ENCODE peak calls at places on chromosome 5, in seven cellular contexts. N, R, A, Z, P, U and J are unnamed samples.

GRCh38 chr5:112641515-112642110 is 96.1 kb upstream of the APC start:
- DNase-seq in N (no peak), R (no peak), A (no peak), Z (no peak), P (no peak), U (no peak), J (no peak)

GRCh38 chr5:39674209-39675082 is 249.7 kb upstream of the DAB2 start:
- DNase-seq in N (no peak), R (no peak), A (no peak), Z (no peak), P (no peak), U (no peak), J (no peak)

GRCh38 chr5:158976035-158976434 is 123.7 kb downstream of the EBF1 start:
- DNase-seq in N (no peak), R (no peak), A (no peak), Z (peak), P (peak), U (no peak), J (no peak)

GRCh38 chr5:52777186-52777585 is 10.5 kb upstream of the ITGA1 start:
- DNase-seq in N (no peak), R (no peak), A (no peak), Z (no peak), P (no peak), U (no peak), J (no peak)

GRCh38 chr5:119275146-119275872 is 80.5 kb upstream of the TNFAIP8 start:
- DNase-seq in N (no peak), R (no peak), A (no peak), Z (peak), P (peak), U (no peak), J (no peak)

GRCh38 chr5:1832511-1833250 is 31.5 kb downstream of the NDUFS6 start:
- DNase-seq in N (no peak), R (no peak), A (no peak), Z (no peak), P (no peak), U (no peak), J (no peak)

GRCh38 chr5:141382469-141383294 is at the start of gene PCDHGA7:
- DNase-seq in N (no peak), R (no peak), A (no peak), Z (no peak), P (peak), U (no peak), J (no peak)

GRCh38 chr5:23405316-23406068 is 101.9 kb upstream of the PRDM9 start:
- DNase-seq in N (no peak), R (no peak), A (no peak), Z (no peak), P (no peak), U (no peak), J (no peak)

GRCh38 chr5:150081541-150082283 is 4.6 kb downstream of the CSF1R start:
- DNase-seq in N (no peak), R (no peak), A (peak), Z (no peak), P (no peak), U (peak), J (no peak)

GRCh38 chr5:54942064-54942778 is 43.2 kb downstream of the ESM1 start:
- DNase-seq in N (no peak), R (no peak), A (no peak), Z (no peak), P (no peak), U (no peak), J (no peak)

GRCh38 chr5:139075066-139076050 is 122.8 kb downstream of the SIL1 start:
- DNase-seq in N (no peak), R (no peak), A (no peak), Z (no peak), P (no peak), U (no peak), J (no peak)

GRCh38 chr5:172646716-172647285 is 5.7 kb downstream of the NEURL1B start:
- DNase-seq in N (no peak), R (no peak), A (peak), Z (no peak), P (no peak), U (peak), J (no peak)

GRCh38 chr5:33494476-33494875 is 53.7 kb downstream of the TARS1 start:
- DNase-seq in N (no peak), R (no peak), A (no peak), Z (no peak), P (no peak), U (no peak), J (no peak)

GRCh38 chr5:147510885-147511284 is 1.0 kb upstream of the DPYSL3 start:
- DNase-seq in N (no peak), R (no peak), A (no peak), Z (no peak), P (no peak), U (no peak), J (no peak)